ENCODE peak calls at places on chromosome 17, in nine cellular contexts. One of them, this sample, is unnamed.

GRCh38 chr17:1188812-1189211 is 9.0 kb upstream of the ABR start:
- DNase-seq in fibroblast of pulmonary artery: peak; percentile 72
- DNase-seq in upper lobe of right lung: peak; percentile 91
- DNase-seq in lung: peak; percentile 85
- DNase-seq in GM10248: no peak
- DNase-seq in neural crest cell: no peak
- DNase-seq in HFFc6: peak; percentile 16
- DNase-seq in cardiac muscle cell: no peak
- DNase-seq in cardiac fibroblast: peak; percentile 22
- DNase-seq in this sample: peak; percentile 72

GRCh38 chr17:2393184-2393953 is 7.5 kb downstream of the MNT start:
- DNase-seq in GM10248: peak; percentile 91
- DNase-seq in HFFc6: peak; percentile 70
- DNase-seq in neural crest cell: peak; percentile 69
- DNase-seq in upper lobe of right lung: peak; percentile 96
- DNase-seq in lung: peak; percentile 87
- DNase-seq in cardiac fibroblast: peak; percentile 82
- DNase-seq in fibroblast of pulmonary artery: peak; percentile 85
- DNase-seq in cardiac muscle cell: peak; percentile 93
- DNase-seq in this sample: peak; percentile 90

GRCh38 chr17:59353936-59354755 is 22.7 kb downstream of the YPEL2 start:
- DNase-seq in upper lobe of right lung: no peak
- DNase-seq in lung: no peak
- DNase-seq in cardiac fibroblast: no peak
- DNase-seq in cardiac muscle cell: no peak
- DNase-seq in fibroblast of pulmonary artery: no peak
- DNase-seq in GM10248: no peak
- DNase-seq in neural crest cell: no peak
- DNase-seq in HFFc6: no peak
- DNase-seq in this sample: no peak

GRCh38 chr17:7997186-7997585 is 5.2 kb upstream of the GUCY2D start:
- DNase-seq in neural crest cell: no peak
- DNase-seq in HFFc6: peak; percentile 28
- DNase-seq in GM10248: no peak
- DNase-seq in cardiac fibroblast: peak; percentile 56
- DNase-seq in fibroblast of pulmonary artery: peak; percentile 51
- DNase-seq in upper lobe of right lung: no peak
- DNase-seq in cardiac muscle cell: peak; percentile 83
- DNase-seq in lung: no peak
- DNase-seq in this sample: peak; percentile 53

GRCh38 chr17:74011963-74012362 is 191.5 kb upstream of the RPL38 start:
- DNase-seq in fibroblast of pulmonary artery: no peak
- DNase-seq in cardiac fibroblast: no peak
- DNase-seq in HFFc6: no peak
- DNase-seq in neural crest cell: no peak
- DNase-seq in upper lobe of right lung: no peak
- DNase-seq in lung: no peak
- DNase-seq in GM10248: no peak
- DNase-seq in cardiac muscle cell: no peak
- DNase-seq in this sample: no peak

GRCh38 chr17:77106874-77107358 is 33.9 kb upstream of the SEC14L1 start:
- DNase-seq in lung: no peak
- DNase-seq in HFFc6: no peak
- DNase-seq in fibroblast of pulmonary artery: no peak
- DNase-seq in cardiac muscle cell: no peak
- DNase-seq in cardiac fibroblast: no peak
- DNase-seq in GM10248: peak; percentile 37
- DNase-seq in upper lobe of right lung: no peak
- DNase-seq in neural crest cell: no peak
- DNase-seq in this sample: no peak

GRCh38 chr17:385195-385835 is 32.7 kb upstream of the RPH3AL start:
- DNase-seq in GM10248: no peak
- DNase-seq in cardiac muscle cell: peak; percentile 62
- DNase-seq in fibroblast of pulmonary artery: no peak
- DNase-seq in HFFc6: no peak
- DNase-seq in upper lobe of right lung: peak; percentile 79
- DNase-seq in neural crest cell: no peak
- DNase-seq in lung: peak; percentile 60
- DNase-seq in cardiac fibroblast: no peak
- DNase-seq in this sample: peak; percentile 30

GRCh38 chr17:6413073-6413472 is 21.8 kb downstream of the AIPL1 start:
- DNase-seq in HFFc6: peak; percentile 52
- DNase-seq in lung: no peak
- DNase-seq in fibroblast of pulmonary artery: peak; percentile 47
- DNase-seq in cardiac muscle cell: peak; percentile 56
- DNase-seq in cardiac fibroblast: peak; percentile 49
- DNase-seq in neural crest cell: no peak
- DNase-seq in upper lobe of right lung: no peak
- DNase-seq in GM10248: peak; percentile 60
- DNase-seq in this sample: no peak

DNA sequence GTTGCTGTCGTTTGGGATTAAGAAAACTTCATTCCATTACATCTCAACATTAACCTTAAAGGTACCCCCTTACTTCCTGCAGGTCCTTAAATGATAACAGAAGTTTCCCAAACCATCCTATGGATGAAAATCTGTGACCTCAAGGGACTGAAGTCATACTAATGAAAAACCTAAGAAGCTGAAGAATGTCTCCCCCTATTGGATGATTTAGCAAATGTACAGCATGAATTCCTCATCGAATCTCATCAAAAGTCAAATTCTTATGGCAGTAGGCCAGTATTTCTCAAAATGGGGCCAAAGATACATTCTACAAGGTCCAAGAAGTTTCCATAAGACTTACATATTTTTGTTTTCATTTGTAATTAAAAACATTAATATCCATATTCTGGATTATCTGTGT is 13.5 kb downstream of the SCO1 start:
- DNase-seq in cardiac fibroblast: peak; percentile 68
- DNase-seq in HFFc6: peak; percentile 37
- DNase-seq in neural crest cell: no peak
- DNase-seq in cardiac muscle cell: peak; percentile 13
- DNase-seq in fibroblast of pulmonary artery: peak; percentile 59
- DNase-seq in GM10248: no peak
- DNase-seq in upper lobe of right lung: no peak
- DNase-seq in lung: no peak
- DNase-seq in this sample: no peak
- TF ChIP-seq CTCF in cardiac fibroblast: peak; percentile 49
- TF ChIP-seq CTCF in HFFc6: peak; percentile 84
- TF ChIP-seq CTCF in neural crest cell: peak; percentile 66
- TF ChIP-seq CTCF in cardiac muscle cell: peak; percentile 52
- TF ChIP-seq CTCF in fibroblast of pulmonary artery: peak; percentile 53
- TF ChIP-seq CTCF in GM10248: peak; percentile 41
- TF ChIP-seq CTCF in upper lobe of right lung: peak; percentile 43
- TF ChIP-seq CTCF in lung: no peak
- TF ChIP-seq CTCF in this sample: peak; percentile 20

DNA sequence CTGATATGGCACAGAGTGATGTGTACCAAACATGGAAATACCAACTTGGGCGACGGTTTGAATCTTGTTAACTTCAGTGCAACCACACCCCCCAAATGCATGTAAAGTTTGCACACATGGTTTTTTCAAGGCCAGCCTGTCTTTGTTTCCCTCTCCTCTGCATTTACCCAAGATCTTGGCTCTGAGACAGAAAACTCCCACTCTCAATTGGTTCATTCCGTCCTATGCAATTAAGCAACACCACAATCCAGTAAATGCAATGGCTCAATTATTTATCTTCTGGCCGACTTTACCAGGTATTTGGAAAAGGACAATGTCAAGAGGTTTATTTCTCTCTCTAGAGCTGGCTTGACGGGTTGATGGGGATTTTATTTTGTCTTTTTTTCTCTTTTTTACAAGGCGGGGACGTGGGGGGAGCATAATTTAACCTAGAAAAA is 1.0 kb downstream of the STAT3 start:
- DNase-seq in cardiac muscle cell: no peak
- DNase-seq in GM10248: no peak
- DNase-seq in cardiac fibroblast: peak; percentile 84
- DNase-seq in upper lobe of right lung: no peak
- DNase-seq in HFFc6: no peak
- DNase-seq in lung: peak; percentile 61
- DNase-seq in fibroblast of pulmonary artery: peak; percentile 95
- DNase-seq in neural crest cell: no peak
- DNase-seq in this sample: peak; percentile 74
- TF ChIP-seq CTCF in cardiac muscle cell: no peak
- TF ChIP-seq CTCF in GM10248: no peak
- TF ChIP-seq CTCF in cardiac fibroblast: no peak
- TF ChIP-seq CTCF in upper lobe of right lung: no peak
- TF ChIP-seq CTCF in HFFc6: no peak
- TF ChIP-seq CTCF in lung: no peak
- TF ChIP-seq CTCF in fibroblast of pulmonary artery: no peak
- TF ChIP-seq CTCF in neural crest cell: no peak
- TF ChIP-seq CTCF in this sample: no peak

GRCh38 chr17:76063880-76064546 is 8.3 kb downstream of the SRP68 start:
- DNase-seq in lung: no peak
- DNase-seq in cardiac muscle cell: no peak
- DNase-seq in GM10248: no peak
- DNase-seq in upper lobe of right lung: peak; percentile 3
- DNase-seq in fibroblast of pulmonary artery: no peak
- DNase-seq in cardiac fibroblast: no peak
- DNase-seq in neural crest cell: no peak
- DNase-seq in HFFc6: no peak
- DNase-seq in this sample: no peak
- TF ChIP-seq CTCF in lung: no peak
- TF ChIP-seq CTCF in cardiac muscle cell: no peak
- TF ChIP-seq CTCF in GM10248: no peak
- TF ChIP-seq CTCF in upper lobe of right lung: no peak
- TF ChIP-seq CTCF in fibroblast of pulmonary artery: no peak
- TF ChIP-seq CTCF in cardiac fibroblast: no peak
- TF ChIP-seq CTCF in neural crest cell: no peak
- TF ChIP-seq CTCF in HFFc6: no peak
- TF ChIP-seq CTCF in this sample: no peak

GRCh38 chr17:45370949-45371413 is 54.2 kb upstream of the MAP3K14 start:
- DNase-seq in upper lobe of right lung: peak; percentile 27
- DNase-seq in HFFc6: peak; percentile 21
- DNase-seq in cardiac fibroblast: peak; percentile 37
- DNase-seq in neural crest cell: no peak
- DNase-seq in fibroblast of pulmonary artery: no peak
- DNase-seq in lung: no peak
- DNase-seq in cardiac muscle cell: no peak
- DNase-seq in GM10248: no peak
- DNase-seq in this sample: no peak
- TF ChIP-seq CTCF in upper lobe of right lung: no peak
- TF ChIP-seq CTCF in HFFc6: peak; percentile 31
- TF ChIP-seq CTCF in cardiac fibroblast: no peak
- TF ChIP-seq CTCF in neural crest cell: no peak
- TF ChIP-seq CTCF in fibroblast of pulmonary artery: no peak
- TF ChIP-seq CTCF in lung: no peak
- TF ChIP-seq CTCF in cardiac muscle cell: no peak
- TF ChIP-seq CTCF in GM10248: no peak
- TF ChIP-seq CTCF in this sample: no peak

GRCh38 chr17:71748872-71749271 is 371.9 kb upstream of the SOX9 start:
- DNase-seq in HFFc6: no peak
- DNase-seq in neural crest cell: no peak
- DNase-seq in cardiac fibroblast: no peak
- DNase-seq in upper lobe of right lung: no peak
- DNase-seq in cardiac muscle cell: no peak
- DNase-seq in lung: no peak
- DNase-seq in fibroblast of pulmonary artery: no peak
- DNase-seq in GM10248: no peak
- DNase-seq in this sample: no peak
- TF ChIP-seq CTCF in HFFc6: no peak
- TF ChIP-seq CTCF in neural crest cell: no peak
- TF ChIP-seq CTCF in cardiac fibroblast: no peak
- TF ChIP-seq CTCF in upper lobe of right lung: no peak
- TF ChIP-seq CTCF in cardiac muscle cell: no peak
- TF ChIP-seq CTCF in lung: no peak
- TF ChIP-seq CTCF in fibroblast of pulmonary artery: no peak
- TF ChIP-seq CTCF in GM10248: no peak
- TF ChIP-seq CTCF in this sample: no peak

DNA sequence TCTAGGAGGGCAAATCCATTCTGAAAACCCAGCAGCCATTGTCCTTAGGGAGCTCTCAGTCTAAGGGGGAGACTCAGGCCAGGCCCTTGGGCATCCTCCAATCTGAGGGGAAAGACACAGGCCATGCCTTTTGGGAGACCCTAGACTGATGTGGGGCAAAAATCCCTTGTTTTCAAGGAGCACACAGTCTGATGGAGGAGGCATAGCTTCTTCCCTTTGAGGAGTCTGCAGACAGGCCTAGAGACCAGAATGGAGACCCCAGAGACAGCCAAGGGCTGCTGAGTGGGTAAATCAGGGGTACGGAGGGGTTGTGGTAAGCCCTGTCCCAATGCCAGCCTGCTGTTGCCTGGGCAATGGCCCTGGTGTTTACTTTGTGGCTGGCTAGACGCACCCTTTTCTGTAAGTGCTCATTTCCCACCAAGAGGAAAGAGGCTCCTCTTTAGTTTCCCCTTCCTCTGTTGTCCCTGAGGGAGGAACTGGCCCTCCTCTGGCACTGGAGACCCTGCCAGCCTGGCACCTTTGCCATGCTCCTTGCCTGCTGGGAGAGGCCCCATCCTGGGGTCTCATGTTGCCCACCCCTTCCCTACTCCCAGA is 19.3 kb downstream of the ARHGAP23 start:
- DNase-seq in fibroblast of pulmonary artery: no peak
- DNase-seq in neural crest cell: no peak
- DNase-seq in cardiac muscle cell: no peak
- DNase-seq in upper lobe of right lung: no peak
- DNase-seq in GM10248: no peak
- DNase-seq in lung: no peak
- DNase-seq in cardiac fibroblast: no peak
- DNase-seq in HFFc6: no peak
- DNase-seq in this sample: no peak
- TF ChIP-seq CTCF in fibroblast of pulmonary artery: no peak
- TF ChIP-seq CTCF in neural crest cell: no peak
- TF ChIP-seq CTCF in cardiac muscle cell: no peak
- TF ChIP-seq CTCF in upper lobe of right lung: no peak
- TF ChIP-seq CTCF in GM10248: no peak
- TF ChIP-seq CTCF in lung: no peak
- TF ChIP-seq CTCF in cardiac fibroblast: no peak
- TF ChIP-seq CTCF in HFFc6: no peak
- TF ChIP-seq CTCF in this sample: no peak

GRCh38 chr17:41930009-41930832 is at the start of gene ODAD4:
- DNase-seq in HFFc6: peak; percentile 98
- DNase-seq in fibroblast of pulmonary artery: peak; percentile 99
- DNase-seq in cardiac fibroblast: peak; percentile 98
- DNase-seq in GM10248: peak; percentile 96
- DNase-seq in cardiac muscle cell: peak; percentile 98
- DNase-seq in lung: peak; percentile 97
- DNase-seq in upper lobe of right lung: peak; percentile 99
- DNase-seq in neural crest cell: peak; percentile 91
- DNase-seq in this sample: peak; percentile 97
- TF ChIP-seq CTCF in HFFc6: peak; percentile 70
- TF ChIP-seq CTCF in fibroblast of pulmonary artery: peak; percentile 57
- TF ChIP-seq CTCF in cardiac fibroblast: peak; percentile 70
- TF ChIP-seq CTCF in GM10248: no peak
- TF ChIP-seq CTCF in cardiac muscle cell: peak; percentile 57
- TF ChIP-seq CTCF in lung: peak; percentile 12
- TF ChIP-seq CTCF in upper lobe of right lung: peak; percentile 50
- TF ChIP-seq CTCF in neural crest cell: peak; percentile 62
- TF ChIP-seq CTCF in this sample: no peak